ENCODE peak calls at places on chromosomes 7 and 10, in five cellular contexts. One of them, this sample, is unnamed.

GRCh38 chr7:6023974-6024435 is 7.2 kb upstream of the ANKRD61 start:
- DNase-seq in kidney: peak
- DNase-seq in hepatic stellate cell: no peak
- DNase-seq in kidney tubule cell: no peak
- DNase-seq in left cardiac atrium: no peak
- DNase-seq in this sample: no peak

GRCh38 chr7:21547511-21547910 is 4.7 kb downstream of the DNAH11 start:
- DNase-seq in kidney tubule cell: no peak
- DNase-seq in hepatic stellate cell: no peak
- DNase-seq in kidney: no peak
- DNase-seq in left cardiac atrium: no peak
- DNase-seq in this sample: no peak

GRCh38 chr10:7354330-7355047 is 56.3 kb downstream of the SFMBT2 start:
- DNase-seq in kidney tubule cell: peak
- DNase-seq in hepatic stellate cell: no peak
- DNase-seq in left cardiac atrium: no peak
- DNase-seq in kidney: no peak
- DNase-seq in this sample: peak

GRCh38 chr7:157278791-157279678 is 57.8 kb upstream of the DNAJB6 start:
- DNase-seq in left cardiac atrium: peak
- DNase-seq in kidney: peak
- DNase-seq in hepatic stellate cell: peak
- DNase-seq in kidney tubule cell: no peak
- DNase-seq in this sample: peak

GRCh38 chr10:87850742-87851205 is 12.6 kb downstream of the KLLN start:
- DNase-seq in kidney tubule cell: peak
- DNase-seq in hepatic stellate cell: peak
- DNase-seq in kidney: no peak
- DNase-seq in left cardiac atrium: peak
- DNase-seq in this sample: peak

GRCh38 chr7:128268233-128268632 is 27.2 kb downstream of the LEP start:
- DNase-seq in left cardiac atrium: no peak
- DNase-seq in kidney tubule cell: no peak
- DNase-seq in kidney: no peak
- DNase-seq in hepatic stellate cell: no peak
- DNase-seq in this sample: no peak

GRCh38 chr10:122492006-122492405 is 30.7 kb downstream of the HTRA1 start:
- DNase-seq in hepatic stellate cell: no peak
- DNase-seq in left cardiac atrium: no peak
- DNase-seq in kidney: no peak
- DNase-seq in kidney tubule cell: no peak
- DNase-seq in this sample: no peak

GRCh38 chr10:117461766-117462423 is 80.7 kb upstream of the EMX2 start:
- DNase-seq in kidney: peak
- DNase-seq in hepatic stellate cell: peak
- DNase-seq in kidney tubule cell: peak
- DNase-seq in left cardiac atrium: peak
- DNase-seq in this sample: peak

GRCh38 chr10:31101123-31101522 is 69.5 kb upstream of the ZNF438 start:
- DNase-seq in kidney tubule cell: peak
- DNase-seq in hepatic stellate cell: peak
- DNase-seq in left cardiac atrium: no peak
- DNase-seq in kidney: peak
- DNase-seq in this sample: peak

GRCh38 chr7:123604739-123605138 is 3.1 kb downstream of the ASB15 start:
- DNase-seq in kidney tubule cell: no peak
- DNase-seq in left cardiac atrium: no peak
- DNase-seq in kidney: no peak
- DNase-seq in hepatic stellate cell: no peak
- DNase-seq in this sample: no peak

GRCh38 chr10:131860806-131861440 is 39.9 kb upstream of the PPP2R2D start:
- DNase-seq in left cardiac atrium: no peak
- DNase-seq in kidney tubule cell: no peak
- DNase-seq in hepatic stellate cell: no peak
- DNase-seq in kidney: peak
- DNase-seq in this sample: no peak

GRCh38 chr7:128361463-128362441 is at the start of gene PRRT4:
- DNase-seq in left cardiac atrium: peak
- DNase-seq in kidney tubule cell: peak
- DNase-seq in hepatic stellate cell: peak
- DNase-seq in kidney: no peak
- DNase-seq in this sample: no peak

GRCh38 chr10:69392481-69393000 is 24.2 kb downstream of the TACR2 start:
- DNase-seq in hepatic stellate cell: peak
- DNase-seq in kidney: peak
- DNase-seq in kidney tubule cell: peak
- DNase-seq in left cardiac atrium: peak
- DNase-seq in this sample: peak

GRCh38 chr10:72688208-72688651 is 3.7 kb upstream of the MCU start:
- DNase-seq in hepatic stellate cell: peak
- DNase-seq in kidney: no peak
- DNase-seq in left cardiac atrium: no peak
- DNase-seq in kidney tubule cell: peak
- DNase-seq in this sample: peak

GRCh38 chr7:127803626-127804025 is 151.6 kb downstream of the SND1 start:
- DNase-seq in kidney: no peak
- DNase-seq in hepatic stellate cell: no peak
- DNase-seq in left cardiac atrium: no peak
- DNase-seq in kidney tubule cell: no peak
- DNase-seq in this sample: no peak

GRCh38 chr7:143214789-143215679 is 6.8 kb upstream of the TAS2R40 start:
- DNase-seq in left cardiac atrium: peak
- DNase-seq in kidney: no peak
- DNase-seq in hepatic stellate cell: peak
- DNase-seq in kidney tubule cell: peak
- DNase-seq in this sample: peak

GRCh38 chr7:150586778-150587152 is 19.6 kb downstream of the GIMAP4 start:
- DNase-seq in kidney tubule cell: peak
- DNase-seq in hepatic stellate cell: no peak
- DNase-seq in left cardiac atrium: no peak
- DNase-seq in kidney: no peak
- DNase-seq in this sample: peak

GRCh38 chr10:95237376-95238170 is 43.5 kb downstream of the ACSM6 start:
- DNase-seq in left cardiac atrium: no peak
- DNase-seq in kidney: no peak
- DNase-seq in hepatic stellate cell: no peak
- DNase-seq in kidney tubule cell: peak
- DNase-seq in this sample: no peak

GRCh38 chr10:29130190-29130673 is 158.6 kb upstream of the LYZL1 start:
- DNase-seq in left cardiac atrium: no peak
- DNase-seq in kidney tubule cell: peak
- DNase-seq in kidney: no peak
- DNase-seq in hepatic stellate cell: no peak
- DNase-seq in this sample: peak

GRCh38 chr10:126252884-126253612 is 135.2 kb downstream of the ADAM12 start:
- DNase-seq in left cardiac atrium: no peak
- DNase-seq in hepatic stellate cell: peak
- DNase-seq in kidney: no peak
- DNase-seq in kidney tubule cell: peak
- DNase-seq in this sample: peak

GRCh38 chr7:32025381-32026075 is 44.7 kb downstream of the PDE1C start:
- DNase-seq in kidney: no peak
- DNase-seq in kidney tubule cell: no peak
- DNase-seq in left cardiac atrium: no peak
- DNase-seq in hepatic stellate cell: no peak
- DNase-seq in this sample: no peak

GRCh38 chr10:91514684-91515253 is 104.6 kb downstream of the HECTD2 start:
- DNase-seq in hepatic stellate cell: no peak
- DNase-seq in kidney tubule cell: no peak
- DNase-seq in left cardiac atrium: no peak
- DNase-seq in kidney: no peak
- DNase-seq in this sample: no peak

GRCh38 chr7:5429857-5430611 is 6.4 kb upstream of the TNRC18 start:
- DNase-seq in kidney tubule cell: peak
- DNase-seq in left cardiac atrium: no peak
- DNase-seq in kidney: peak
- DNase-seq in hepatic stellate cell: peak
- DNase-seq in this sample: peak

GRCh38 chr7:36784991-36785940 is 61.0 kb upstream of the AOAH start:
- DNase-seq in hepatic stellate cell: no peak
- DNase-seq in kidney: no peak
- DNase-seq in kidney tubule cell: peak
- DNase-seq in left cardiac atrium: peak
- DNase-seq in this sample: no peak

GRCh38 chr10:102435529-102436233 is 3.3 kb upstream of the CUEDC2 start:
- DNase-seq in left cardiac atrium: peak
- DNase-seq in kidney tubule cell: no peak
- DNase-seq in kidney: no peak
- DNase-seq in hepatic stellate cell: no peak
- DNase-seq in this sample: no peak

GRCh38 chr7:106167439-106168136 is 55.5 kb upstream of the SYPL1 start:
- DNase-seq in hepatic stellate cell: no peak
- DNase-seq in kidney: no peak
- DNase-seq in kidney tubule cell: no peak
- DNase-seq in left cardiac atrium: no peak
- DNase-seq in this sample: no peak

GRCh38 chr7:20033621-20034200 is 183.5 kb downstream of the MACC1 start:
- DNase-seq in kidney tubule cell: peak
- DNase-seq in hepatic stellate cell: peak
- DNase-seq in left cardiac atrium: no peak
- DNase-seq in kidney: no peak
- DNase-seq in this sample: no peak

GRCh38 chr7:4726568-4726967 is 44.5 kb downstream of the FOXK1 start:
- DNase-seq in hepatic stellate cell: no peak
- DNase-seq in left cardiac atrium: no peak
- DNase-seq in kidney tubule cell: no peak
- DNase-seq in kidney: no peak
- DNase-seq in this sample: no peak

GRCh38 chr10:75202321-75203096 is 8.1 kb upstream of the VDAC2 start:
- DNase-seq in kidney: no peak
- DNase-seq in left cardiac atrium: peak
- DNase-seq in kidney tubule cell: peak
- DNase-seq in hepatic stellate cell: peak
- DNase-seq in this sample: peak

GRCh38 chr10:112804036-112804435 is 146.0 kb upstream of the TCF7L2 start:
- DNase-seq in kidney tubule cell: no peak
- DNase-seq in left cardiac atrium: no peak
- DNase-seq in hepatic stellate cell: no peak
- DNase-seq in kidney: no peak
- DNase-seq in this sample: no peak

GRCh38 chr7:1952169-1952760 is 280.5 kb downstream of the MAD1L1 start:
- DNase-seq in hepatic stellate cell: no peak
- DNase-seq in kidney: peak
- DNase-seq in left cardiac atrium: peak
- DNase-seq in kidney tubule cell: no peak
- DNase-seq in this sample: no peak

GRCh38 chr10:67606572-67606971 is 89.4 kb downstream of the CTNNA3 start:
- DNase-seq in left cardiac atrium: no peak
- DNase-seq in hepatic stellate cell: peak
- DNase-seq in kidney: no peak
- DNase-seq in kidney tubule cell: peak
- DNase-seq in this sample: peak

GRCh38 chr10:19918800-19919199 is 102.6 kb downstream of the PLXDC2 start:
- DNase-seq in hepatic stellate cell: no peak
- DNase-seq in kidney: no peak
- DNase-seq in left cardiac atrium: no peak
- DNase-seq in kidney tubule cell: peak
- DNase-seq in this sample: no peak

GRCh38 chr7:54897891-54898290 is 120.9 kb upstream of the EGFR start:
- DNase-seq in left cardiac atrium: no peak
- DNase-seq in kidney: no peak
- DNase-seq in hepatic stellate cell: no peak
- DNase-seq in kidney tubule cell: no peak
- DNase-seq in this sample: no peak

GRCh38 chr7:44108768-44109750 is 4.9 kb downstream of the AEBP1 start:
- DNase-seq in left cardiac atrium: no peak
- DNase-seq in kidney: peak
- DNase-seq in hepatic stellate cell: no peak
- DNase-seq in kidney tubule cell: no peak
- DNase-seq in this sample: no peak

This sample was measured in lung microvascular endothelial cell.